ENCODE peak calls at places on chromosomes 12 and 14, in four cellular contexts. J, Y, V and Z are unnamed samples.

GRCh38 chr12:130049666-130050065 is 112.6 kb upstream of the FZD10 start:
- DNase-seq in Y (peak; percentile 15), J (no peak), V (no peak), Z (no peak)

GRCh38 chr12:2003676-2004112 is 563 bp downstream of the DCP1B start:
- DNase-seq in Y (peak; percentile 44), J (no peak), V (no peak), Z (peak; percentile 37)

GRCh38 chr12:53961025-53961761 is 6.5 kb downstream of the HOXC12 start:
- DNase-seq in J (no peak), Y (no peak), V (no peak), Z (no peak)

GRCh38 chr14:89600950-89601826 is 184.2 kb upstream of the FOXN3 start:
- DNase-seq in J (no peak), Y (no peak), V (no peak), Z (no peak)

GRCh38 chr12:22312336-22312735 is 22.2 kb downstream of the ST8SIA1 start:
- DNase-seq in V (no peak), J (no peak), Y (peak; percentile 79), Z (peak; percentile 97)

GRCh38 chr12:93943766-93944165 is 204.6 kb upstream of the PLXNC1 start:
- DNase-seq in V (no peak), J (no peak), Y (peak; percentile 52), Z (peak; percentile 41)

GRCh38 chr14:105094193-105094907 is 29.1 kb upstream of the GPR132 start:
- DNase-seq in Y (no peak), J (no peak), V (no peak), Z (no peak)

GRCh38 chr12:119182701-119183493 is 4.2 kb downstream of the HSPB8 start:
- DNase-seq in V (no peak), Y (peak; percentile 32), J (no peak), Z (no peak)

GRCh38 chr12:54356951-54357356 is 7.3 kb downstream of the GPR84 start:
- DNase-seq in J (no peak), V (no peak), Y (no peak), Z (no peak)

GRCh38 chr12:20214286-20214685 is 154.1 kb upstream of the PDE3A start:
- DNase-seq in V (peak; percentile 16), J (peak; percentile 41), Y (no peak), Z (no peak)

GRCh38 chr14:37599527-37600368 is 4.3 kb downstream of the TTC6 start:
- DNase-seq in V (no peak), Y (peak; percentile 12), J (no peak), Z (no peak)

GRCh38 chr12:71941174-71941573 is 2.5 kb downstream of the TPH2 start:
- DNase-seq in V (no peak), Y (no peak), J (no peak), Z (no peak)

GRCh38 chr12:93569656-93570551 is 2.6 kb upstream of the SOCS2 start:
- DNase-seq in V (peak; percentile 88), J (peak; percentile 91), Y (peak; percentile 60), Z (peak; percentile 72)

GRCh38 chr14:65991124-65991523 is 495.0 kb upstream of the CCDC196 start:
- DNase-seq in Y (no peak), V (no peak), J (no peak), Z (no peak)

GRCh38 chr14:23345987-23346692 is 6.5 kb downstream of the SLC22A17 start:
- DNase-seq in J (no peak), Y (no peak), V (no peak), Z (no peak)

GRCh38 chr14:23348297-23348655 is 4.4 kb downstream of the SLC22A17 start:
- DNase-seq in V (no peak), Y (no peak), J (no peak), Z (no peak)

GRCh38 chr14:23349156-23349845 is 3.4 kb downstream of the SLC22A17 start:
- DNase-seq in J (no peak), Y (no peak), V (no peak), Z (no peak)

GRCh38 chr14:23346693-23347405 is 5.8 kb downstream of the SLC22A17 start:
- DNase-seq in Y (no peak), V (no peak), J (no peak), Z (no peak)

GRCh38 chr14:23347406-23348296 is 5.0 kb downstream of the SLC22A17 start:
- DNase-seq in V (no peak), Y (no peak), J (no peak), Z (no peak)
- TF ChIP-seq CTCF in V (no peak), Y (no peak), J (no peak), Z (no peak)

GRCh38 chr12:124369055-124369900 is 74.4 kb downstream of the RFLNA start:
- DNase-seq in J (peak; percentile 94), Y (no peak), V (no peak), Z (no peak)
- TF ChIP-seq CTCF in J (peak; percentile 61), Y (no peak), V (no peak), Z (no peak)

GRCh38 chr12:126898562-126898961 is 1368.4 kb upstream of the TMEM132C start:
- DNase-seq in V (no peak), J (no peak), Y (no peak), Z (no peak)
- TF ChIP-seq CTCF in V (no peak), J (no peak), Y (no peak), Z (no peak)

DNA sequence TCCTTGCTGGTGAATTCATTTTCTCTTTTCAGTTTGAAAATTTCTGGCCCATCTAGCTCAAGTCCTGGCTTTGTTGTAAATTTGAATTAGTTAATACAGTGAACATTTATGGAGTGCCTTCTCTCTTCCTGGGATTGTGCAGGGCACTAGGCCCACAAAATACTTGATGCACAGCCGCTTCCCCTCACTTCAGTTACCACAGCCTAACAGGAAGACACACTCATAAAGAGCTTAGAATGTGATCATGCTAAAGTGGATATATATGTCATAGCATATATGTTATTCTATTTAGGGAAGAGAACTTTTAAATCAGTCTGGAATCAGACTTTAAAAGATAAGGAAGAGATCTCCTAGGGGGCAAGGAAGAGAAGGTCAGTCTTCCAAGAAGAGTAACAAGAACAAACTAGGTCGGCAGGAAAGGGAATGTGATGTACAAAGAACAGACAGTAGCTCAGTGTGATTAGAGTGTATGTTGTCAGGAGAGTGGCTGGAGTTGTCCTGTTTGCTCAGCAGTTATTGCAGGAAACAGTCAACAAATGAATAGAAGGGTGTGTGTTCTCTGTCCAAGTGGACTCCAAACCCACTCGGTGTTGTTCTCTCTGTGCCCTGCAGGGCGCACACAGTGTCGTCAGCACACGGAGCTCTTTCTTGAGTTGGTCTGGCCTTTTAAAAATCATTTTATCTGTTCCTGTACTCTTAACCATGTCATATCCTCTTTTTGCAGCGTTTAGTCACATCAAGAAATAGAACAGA is 74.4 kb downstream of the DAAM1 start:
- DNase-seq in J (no peak), Y (no peak), V (no peak), Z (no peak)
- TF ChIP-seq CTCF in J (no peak), Y (peak; percentile 8), V (peak; percentile 23), Z (no peak)

GRCh38 chr14:104019806-104020205 is 65.7 kb upstream of the ASPG start:
- DNase-seq in V (no peak), Y (no peak), J (no peak), Z (no peak)
- TF ChIP-seq CTCF in V (no peak), Y (no peak), J (no peak), Z (no peak)

GRCh38 chr12:102880783-102881182 is 36.3 kb downstream of the PAH start:
- DNase-seq in V (no peak), J (no peak), Y (no peak), Z (no peak)

GRCh38 chr12:102879144-102879763 is 37.8 kb downstream of the PAH start:
- DNase-seq in V (peak; percentile 31), Y (peak; percentile 81), J (peak; percentile 19), Z (peak; percentile 79)

GRCh38 chr12:102885043-102885932 is 31.8 kb downstream of the PAH start:
- DNase-seq in Y (no peak), J (no peak), V (no peak), Z (no peak)

GRCh38 chr12:102888511-102888910 is 28.5 kb downstream of the PAH start:
- DNase-seq in J (no peak), Y (no peak), V (no peak), Z (no peak)

DNA sequence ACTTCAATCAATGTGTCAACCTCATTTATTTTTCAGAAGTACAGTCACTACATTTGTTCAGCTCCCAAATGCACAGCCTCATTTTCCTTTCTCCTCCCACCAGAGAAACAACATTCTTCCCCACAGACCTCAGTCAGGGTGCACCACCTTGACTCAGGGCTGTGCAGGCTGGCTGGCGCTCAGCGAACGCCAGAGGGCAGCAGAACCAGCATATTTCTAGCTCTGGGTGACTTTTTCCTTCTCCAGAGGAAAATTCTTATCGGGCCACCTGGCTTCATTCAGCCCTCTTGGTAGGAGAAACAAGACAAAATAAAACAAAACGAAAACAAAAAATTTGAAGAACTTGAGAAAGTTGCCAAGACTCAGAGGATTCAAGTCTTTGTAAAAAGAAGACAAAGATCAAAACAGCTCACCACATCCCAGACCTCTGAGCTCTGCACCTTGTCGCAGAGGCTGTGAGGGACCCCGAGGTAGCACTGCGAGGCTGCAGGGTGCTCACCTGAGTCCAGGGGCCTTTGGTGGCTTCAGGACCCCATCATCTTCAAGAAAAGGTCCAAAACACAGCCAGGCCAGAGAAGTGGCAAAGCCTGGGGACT is 33.7 kb downstream of the PAH start:
- DNase-seq in J (peak; percentile 58), Y (peak; percentile 26), V (peak; percentile 79), Z (peak; percentile 16)
- TF ChIP-seq CTCF in J (no peak), Y (peak; percentile 80), V (peak; percentile 94), Z (peak; percentile 86)

DNA sequence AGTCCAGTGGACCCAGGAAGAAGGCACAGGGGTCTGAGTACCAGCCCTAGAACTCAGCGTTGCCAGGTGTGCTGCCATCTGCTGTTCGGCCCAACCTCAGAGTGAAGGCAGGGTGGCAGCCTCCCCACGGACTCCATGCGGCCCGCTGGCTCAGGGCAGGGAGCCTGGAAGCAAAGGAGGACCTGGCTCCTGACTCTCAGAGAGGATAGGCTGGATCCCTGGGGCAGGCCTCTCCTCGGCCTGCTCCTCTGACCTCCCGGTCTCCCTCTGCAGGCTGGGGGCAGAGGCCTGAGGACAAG is 10.1 kb downstream of the MCRS1 start:
- DNase-seq in V (no peak), J (no peak), Y (no peak), Z (no peak)
- TF ChIP-seq CTCF in V (peak; percentile 32), J (no peak), Y (peak; percentile 29), Z (peak; percentile 35)